ENCODE peak calls at places on chromosomes 13 and 19, in seven cellular contexts. X, J, I, U, F, R and H are unnamed samples.
A peak's percentile ranks its signal among the peaks of the same experiment; 100 is the strongest.

GRCh38 chr19:53172892-53173291 is 14.0 kb upstream of the ZNF347 start:
- DNase-seq in F (no peak), X (no peak), R (no peak), J (no peak), U (no peak), I (no peak), H (no peak)

GRCh38 chr13:26978081-26978860 is 193.3 kb downstream of the USP12 start:
- DNase-seq in R (no peak), X (no peak), I (no peak), U (no peak), J (no peak), F (no peak), H (no peak)

GRCh38 chr13:33153421-33154381 is 131.9 kb downstream of the STARD13 start:
- DNase-seq in I (no peak), X (no peak), F (peak; percentile 47), J (peak; percentile 50), U (no peak), R (no peak), H (no peak)

GRCh38 chr19:4108767-4109625 is 14.9 kb downstream of the MAP2K2 start:
- DNase-seq in X (peak; percentile 77), R (no peak), J (peak; percentile 90), U (peak; percentile 89), I (no peak), F (no peak), H (peak; percentile 66)

GRCh38 chr13:72379581-72379980 is 347.8 kb downstream of the MZT1 start:
- DNase-seq in X (no peak), U (no peak), J (no peak), R (no peak), I (no peak), F (no peak), H (no peak)

GRCh38 chr13:20901668-20902437 is 693 bp downstream of the XPO4 start:
- DNase-seq in J (peak; percentile 56), X (peak; percentile 6), R (peak; percentile 46), U (peak; percentile 10), I (no peak), F (no peak), H (peak; percentile 5)

GRCh38 chr13:93224545-93224944 is 2.1 kb upstream of the GPC6 start:
- DNase-seq in R (no peak), F (no peak), I (no peak), X (no peak), J (no peak), U (no peak), H (no peak)

GRCh38 chr19:2816641-2817040 is 3.0 kb upstream of the ZNF554 start:
- DNase-seq in F (no peak), I (no peak), J (no peak), X (no peak), U (no peak), R (no peak), H (no peak)

GRCh38 chr19:46426506-46427162 is 2.1 kb downstream of the PNMA8C start:
- DNase-seq in I (peak; percentile 65), J (no peak), R (peak; percentile 79), X (peak; percentile 30), U (no peak), F (peak; percentile 73), H (no peak)

GRCh38 chr13:69180025-69180424 is 927.6 kb upstream of the ATXN8OS start:
- DNase-seq in X (no peak), I (no peak), U (no peak), J (no peak), R (no peak), F (no peak), H (no peak)

GRCh38 chr13:51280379-51280940 is 58.3 kb downstream of the FAM124A start:
- DNase-seq in J (no peak), I (no peak), R (no peak), F (no peak), U (no peak), X (no peak), H (no peak)

GRCh38 chr19:50657672-50658437 is 8.6 kb downstream of the C19orf81 start:
- DNase-seq in X (peak; percentile 90), I (peak; percentile 99), F (peak; percentile 79), J (peak; percentile 85), U (peak; percentile 100), R (peak; percentile 99), H (peak; percentile 76)

GRCh38 chr13:46605824-46606554 is 53.0 kb downstream of the LRCH1 start:
- DNase-seq in I (no peak), U (peak; percentile 70), X (no peak), R (no peak), J (no peak), F (no peak), H (no peak)

GRCh38 chr19:11577451-11578341 is at the start of gene ACP5:
- DNase-seq in F (no peak), X (no peak), J (no peak), U (no peak), R (no peak), I (no peak), H (no peak)

GRCh38 chr13:79547821-79548220 is 66.9 kb downstream of the NDFIP2 start:
- DNase-seq in R (no peak), U (no peak), I (no peak), X (no peak), F (no peak), J (no peak), H (no peak)

GRCh38 chr13:91684746-91685145 is 286.3 kb downstream of the GPC5 start:
- DNase-seq in J (no peak), U (no peak), F (no peak), X (no peak), I (no peak), R (no peak), H (no peak)

GRCh38 chr13:21997726-21998125 is 326.9 kb downstream of the FGF9 start:
- DNase-seq in U (no peak), R (no peak), F (no peak), I (no peak), J (no peak), X (no peak), H (no peak)

GRCh38 chr19:21135433-21135832 is 6.4 kb upstream of the ZNF431 start:
- DNase-seq in X (no peak), U (no peak), I (no peak), J (no peak), F (no peak), R (no peak), H (no peak)